ENCODE peak calls at places on chromosomes 4 and X, in seven cellular contexts. One of them, this sample, is unnamed.

GRCh38 chr4:173461170-173461569 is 62.3 kb upstream of the SCRG1 start:
- DNase-seq in astrocyte of the cerebellum: peak
- DNase-seq in uterus: no peak
- DNase-seq in foreskin keratinocyte: no peak
- DNase-seq in esophagus squamous epithelium: no peak
- DNase-seq in left ventricle myocardium inferior: no peak
- DNase-seq in WTC11: no peak
- DNase-seq in this sample: no peak

GRCh38 chrX:44343412-44343942 is at the start of gene EFHC2:
- DNase-seq in astrocyte of the cerebellum: no peak
- DNase-seq in uterus: peak
- DNase-seq in foreskin keratinocyte: no peak
- DNase-seq in esophagus squamous epithelium: no peak
- DNase-seq in left ventricle myocardium inferior: peak
- DNase-seq in WTC11: peak
- DNase-seq in this sample: peak

GRCh38 chr4:4810778-4811177 is 48.7 kb upstream of the MSX1 start:
- DNase-seq in astrocyte of the cerebellum: no peak
- DNase-seq in uterus: no peak
- DNase-seq in foreskin keratinocyte: no peak
- DNase-seq in esophagus squamous epithelium: no peak
- DNase-seq in left ventricle myocardium inferior: no peak
- DNase-seq in WTC11: no peak
- DNase-seq in this sample: no peak

GRCh38 chr4:113603926-113604325 is 157.6 kb downstream of the CAMK2D start:
- DNase-seq in astrocyte of the cerebellum: no peak
- DNase-seq in uterus: no peak
- DNase-seq in foreskin keratinocyte: no peak
- DNase-seq in esophagus squamous epithelium: no peak
- DNase-seq in left ventricle myocardium inferior: no peak
- DNase-seq in WTC11: no peak
- DNase-seq in this sample: no peak

GRCh38 chr4:31667701-31668100 is 947.5 kb downstream of the PCDH7 start:
- DNase-seq in astrocyte of the cerebellum: no peak
- DNase-seq in uterus: no peak
- DNase-seq in foreskin keratinocyte: no peak
- DNase-seq in esophagus squamous epithelium: no peak
- DNase-seq in left ventricle myocardium inferior: no peak
- DNase-seq in WTC11: no peak
- DNase-seq in this sample: no peak

GRCh38 chr4:83866821-83867220 is 330.9 kb downstream of the GPAT3 start:
- DNase-seq in astrocyte of the cerebellum: no peak
- DNase-seq in uterus: no peak
- DNase-seq in foreskin keratinocyte: peak
- DNase-seq in esophagus squamous epithelium: no peak
- DNase-seq in left ventricle myocardium inferior: no peak
- DNase-seq in WTC11: no peak
- DNase-seq in this sample: no peak

GRCh38 chrX:68723491-68724155 is 76.2 kb downstream of the STARD8 start:
- DNase-seq in astrocyte of the cerebellum: no peak
- DNase-seq in uterus: no peak
- DNase-seq in foreskin keratinocyte: no peak
- DNase-seq in esophagus squamous epithelium: no peak
- DNase-seq in left ventricle myocardium inferior: no peak
- DNase-seq in WTC11: no peak
- DNase-seq in this sample: no peak

GRCh38 chrX:86946569-86946968 is 571.0 kb upstream of the KLHL4 start:
- DNase-seq in astrocyte of the cerebellum: no peak
- DNase-seq in uterus: no peak
- DNase-seq in foreskin keratinocyte: peak
- DNase-seq in esophagus squamous epithelium: no peak
- DNase-seq in left ventricle myocardium inferior: no peak
- DNase-seq in WTC11: peak
- DNase-seq in this sample: no peak

GRCh38 chr4:135724426-135724825 is 1522.8 kb upstream of the PABPC4L start:
- DNase-seq in astrocyte of the cerebellum: no peak
- DNase-seq in uterus: no peak
- DNase-seq in foreskin keratinocyte: no peak
- DNase-seq in esophagus squamous epithelium: no peak
- DNase-seq in left ventricle myocardium inferior: no peak
- DNase-seq in WTC11: no peak
- DNase-seq in this sample: no peak

GRCh38 chr4:78776031-78776728 is at the start of gene BMP2K:
- DNase-seq in astrocyte of the cerebellum: peak
- DNase-seq in uterus: peak
- DNase-seq in foreskin keratinocyte: no peak
- DNase-seq in esophagus squamous epithelium: peak
- DNase-seq in left ventricle myocardium inferior: peak
- DNase-seq in WTC11: peak
- DNase-seq in this sample: peak

GRCh38 chrX:20212486-20213089 is 54.1 kb downstream of the RPS6KA3 start:
- DNase-seq in astrocyte of the cerebellum: no peak
- DNase-seq in uterus: no peak
- DNase-seq in foreskin keratinocyte: no peak
- DNase-seq in esophagus squamous epithelium: no peak
- DNase-seq in left ventricle myocardium inferior: no peak
- DNase-seq in WTC11: no peak
- DNase-seq in this sample: no peak

GRCh38 chr4:25926473-25926872 is 12.5 kb downstream of the SMIM20 start:
- DNase-seq in astrocyte of the cerebellum: no peak
- DNase-seq in uterus: no peak
- DNase-seq in foreskin keratinocyte: no peak
- DNase-seq in esophagus squamous epithelium: no peak
- DNase-seq in left ventricle myocardium inferior: no peak
- DNase-seq in WTC11: no peak
- DNase-seq in this sample: no peak

DNA sequence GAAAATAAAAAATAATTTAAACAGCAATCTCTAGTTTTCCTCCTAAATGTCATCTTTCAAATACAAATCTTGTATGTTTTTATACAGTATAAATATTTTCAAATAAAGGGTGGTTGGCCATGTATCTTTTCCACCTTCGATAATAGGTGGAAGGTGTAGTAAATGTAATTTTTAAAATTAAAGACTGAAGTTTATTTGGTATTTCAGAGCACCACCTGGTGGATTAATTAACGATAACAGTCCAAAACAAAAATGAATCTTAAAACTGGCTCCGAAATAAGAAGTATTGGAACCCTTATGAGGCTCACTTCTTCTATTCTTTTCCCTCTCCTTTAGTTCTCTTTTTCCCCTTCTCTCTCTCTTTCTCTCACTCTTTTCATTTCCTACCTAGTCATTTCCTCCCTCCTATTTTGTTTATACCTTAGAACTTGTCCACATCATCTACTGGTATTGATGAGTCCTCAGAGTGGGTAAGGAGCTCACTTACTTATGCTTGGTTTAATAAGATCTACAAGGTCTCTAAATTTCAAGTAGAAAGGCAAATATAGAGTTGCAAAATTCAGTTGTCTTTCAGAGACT is 82.9 kb upstream of the EXOC1L start:
- DNase-seq in astrocyte of the cerebellum: no peak
- DNase-seq in uterus: no peak
- DNase-seq in foreskin keratinocyte: peak
- DNase-seq in esophagus squamous epithelium: no peak
- DNase-seq in left ventricle myocardium inferior: no peak
- DNase-seq in WTC11: no peak
- DNase-seq in this sample: no peak
- TF ChIP-seq CTCF in astrocyte of the cerebellum: no peak
- TF ChIP-seq CTCF in uterus: peak
- TF ChIP-seq CTCF in foreskin keratinocyte: peak
- TF ChIP-seq CTCF in esophagus squamous epithelium: peak
- TF ChIP-seq CTCF in left ventricle myocardium inferior: peak
- TF ChIP-seq CTCF in WTC11: peak
- TF ChIP-seq CTCF in this sample: peak

DNA sequence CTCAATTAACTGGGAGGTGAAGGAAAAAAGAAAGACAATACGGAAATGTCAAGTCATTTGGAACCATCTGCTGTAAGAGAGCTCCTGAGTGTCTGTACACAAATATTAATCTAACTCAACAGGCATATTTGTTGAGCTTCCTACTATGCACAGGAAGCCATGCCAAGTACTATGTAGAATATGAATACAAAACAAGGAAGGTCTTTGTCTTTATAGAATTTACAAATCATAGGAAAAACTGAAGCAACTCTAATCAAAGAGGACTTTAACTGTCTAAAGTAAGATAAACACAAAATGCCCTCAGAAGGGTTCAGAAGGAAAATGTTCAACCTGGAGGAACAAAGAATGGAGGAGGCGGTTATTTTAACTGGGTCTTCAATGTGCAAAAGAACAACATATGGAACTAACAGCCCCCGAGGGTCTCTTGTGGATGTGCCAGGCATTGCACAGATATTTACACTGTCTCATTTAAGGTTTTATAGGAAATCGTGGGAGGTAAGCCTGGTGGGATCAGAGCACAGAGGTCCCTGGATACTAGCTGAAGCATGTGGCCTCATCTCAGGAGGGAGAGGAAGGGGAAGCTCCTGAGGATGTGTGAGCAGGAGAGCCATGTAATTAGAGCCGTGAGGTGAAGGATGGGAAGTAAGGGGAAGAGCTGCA is 5.8 kb downstream of the FAM114A1 start:
- DNase-seq in astrocyte of the cerebellum: no peak
- DNase-seq in uterus: no peak
- DNase-seq in foreskin keratinocyte: no peak
- DNase-seq in esophagus squamous epithelium: no peak
- DNase-seq in left ventricle myocardium inferior: no peak
- DNase-seq in WTC11: no peak
- DNase-seq in this sample: no peak
- TF ChIP-seq CTCF in astrocyte of the cerebellum: peak
- TF ChIP-seq CTCF in uterus: no peak
- TF ChIP-seq CTCF in foreskin keratinocyte: peak
- TF ChIP-seq CTCF in esophagus squamous epithelium: no peak
- TF ChIP-seq CTCF in left ventricle myocardium inferior: no peak
- TF ChIP-seq CTCF in WTC11: no peak
- TF ChIP-seq CTCF in this sample: no peak

DNA sequence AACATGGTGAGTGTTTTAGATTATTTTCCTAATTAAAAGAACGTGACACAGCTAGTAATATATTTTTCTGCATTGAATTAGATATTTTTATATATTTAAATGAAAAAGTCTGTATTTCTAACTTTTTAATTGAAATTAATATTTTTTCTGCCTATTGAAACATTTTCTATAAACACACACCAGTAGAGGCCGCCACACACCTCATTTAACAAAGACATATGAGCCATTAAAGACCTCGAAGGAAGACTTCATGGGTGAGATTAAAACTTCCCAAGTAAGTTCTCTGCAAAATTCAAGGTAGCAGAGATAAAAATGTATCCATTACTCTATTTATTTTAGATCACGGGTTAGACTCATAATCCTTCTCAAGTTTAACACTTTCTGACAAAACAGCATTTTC is 8.3 kb downstream of the SLITRK2 start:
- DNase-seq in astrocyte of the cerebellum: no peak
- DNase-seq in uterus: no peak
- DNase-seq in foreskin keratinocyte: no peak
- DNase-seq in esophagus squamous epithelium: no peak
- DNase-seq in left ventricle myocardium inferior: no peak
- DNase-seq in WTC11: no peak
- DNase-seq in this sample: no peak
- TF ChIP-seq CTCF in astrocyte of the cerebellum: peak
- TF ChIP-seq CTCF in uterus: no peak
- TF ChIP-seq CTCF in foreskin keratinocyte: peak
- TF ChIP-seq CTCF in esophagus squamous epithelium: no peak
- TF ChIP-seq CTCF in left ventricle myocardium inferior: peak
- TF ChIP-seq CTCF in WTC11: no peak
- TF ChIP-seq CTCF in this sample: peak

DNA sequence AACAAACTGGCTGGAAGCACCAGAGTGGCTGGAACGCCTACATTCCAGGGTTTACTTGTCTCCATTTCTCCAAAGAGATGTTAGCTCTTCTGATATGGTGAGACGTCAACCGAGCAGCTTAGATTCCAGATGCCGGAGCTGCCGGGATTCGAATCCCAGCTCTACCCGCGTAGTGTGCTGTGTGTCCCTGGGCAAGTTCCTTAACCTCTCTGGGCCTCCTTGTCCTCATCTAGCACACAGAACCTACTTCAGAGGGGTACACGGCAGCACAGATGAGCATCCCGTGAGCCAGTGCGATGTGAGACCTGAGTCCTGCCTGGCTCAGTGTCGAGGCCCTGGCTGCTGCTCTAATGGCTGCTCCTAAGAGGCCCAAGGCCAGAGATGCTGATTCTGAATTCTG is 60.1 kb downstream of the ABLIM2 start:
- DNase-seq in astrocyte of the cerebellum: no peak
- DNase-seq in uterus: no peak
- DNase-seq in foreskin keratinocyte: no peak
- DNase-seq in esophagus squamous epithelium: no peak
- DNase-seq in left ventricle myocardium inferior: no peak
- DNase-seq in WTC11: no peak
- DNase-seq in this sample: no peak
- TF ChIP-seq CTCF in astrocyte of the cerebellum: no peak
- TF ChIP-seq CTCF in uterus: no peak
- TF ChIP-seq CTCF in foreskin keratinocyte: no peak
- TF ChIP-seq CTCF in esophagus squamous epithelium: no peak
- TF ChIP-seq CTCF in left ventricle myocardium inferior: no peak
- TF ChIP-seq CTCF in WTC11: no peak
- TF ChIP-seq CTCF in this sample: no peak

GRCh38 chr4:140661550-140661949 is 92.8 kb upstream of the UCP1 start:
- DNase-seq in astrocyte of the cerebellum: no peak
- DNase-seq in uterus: no peak
- DNase-seq in foreskin keratinocyte: no peak
- DNase-seq in esophagus squamous epithelium: no peak
- DNase-seq in left ventricle myocardium inferior: no peak
- DNase-seq in WTC11: no peak
- DNase-seq in this sample: no peak
- TF ChIP-seq CTCF in astrocyte of the cerebellum: no peak
- TF ChIP-seq CTCF in uterus: no peak
- TF ChIP-seq CTCF in foreskin keratinocyte: no peak
- TF ChIP-seq CTCF in esophagus squamous epithelium: no peak
- TF ChIP-seq CTCF in left ventricle myocardium inferior: no peak
- TF ChIP-seq CTCF in WTC11: no peak
- TF ChIP-seq CTCF in this sample: no peak

DNA sequence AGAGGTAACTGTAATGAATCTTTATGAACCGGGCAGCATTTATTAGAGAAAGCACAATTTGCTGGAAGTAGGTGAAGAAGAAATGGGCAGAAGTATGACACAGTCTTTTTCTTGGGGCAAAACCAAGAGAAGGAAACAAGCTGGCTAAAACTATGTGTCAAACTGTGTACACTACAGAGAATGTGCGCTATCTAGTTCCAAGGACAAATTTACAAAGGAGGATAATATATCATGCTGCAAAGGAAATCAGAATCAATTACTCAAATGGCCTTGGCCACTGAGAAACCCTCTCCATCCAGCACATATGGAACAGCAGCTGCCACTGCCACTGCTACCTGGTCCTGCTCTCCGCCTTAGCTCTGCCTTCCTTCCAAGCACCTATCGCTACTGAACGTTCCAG is 17.1 kb upstream of the MECP2 start:
- DNase-seq in astrocyte of the cerebellum: no peak
- DNase-seq in uterus: no peak
- DNase-seq in foreskin keratinocyte: no peak
- DNase-seq in esophagus squamous epithelium: no peak
- DNase-seq in left ventricle myocardium inferior: no peak
- DNase-seq in WTC11: no peak
- DNase-seq in this sample: no peak
- TF ChIP-seq CTCF in astrocyte of the cerebellum: no peak
- TF ChIP-seq CTCF in uterus: no peak
- TF ChIP-seq CTCF in foreskin keratinocyte: no peak
- TF ChIP-seq CTCF in esophagus squamous epithelium: no peak
- TF ChIP-seq CTCF in left ventricle myocardium inferior: no peak
- TF ChIP-seq CTCF in WTC11: no peak
- TF ChIP-seq CTCF in this sample: no peak